ENCODE peak calls at places on chromosome 7, in five cellular contexts. K is stimulated activated CD4-positive, alpha-beta T cell treated with anti-CD3 and anti-CD28 coated beads, Interleukin-12 subunit alpha, Interleukin-12 subunit beta, amount 100 ng/mL, for 24 hours; I is NB4; D is activated T-cell treated with anti-CD3 and anti-CD28 coated beads, Interleukin-2, amount 50 U/mL, for 24 hours; H is AG10803. P is an unnamed sample.

GRCh38 chr7:158064631-158065030 is 523.0 kb downstream of the PTPRN2 start:
- DNase-seq in H (no peak), I (no peak), D (no peak), K (no peak), P (no peak)

GRCh38 chr7:108824840-108825540 is 255.3 kb downstream of the DNAJB9 start:
- DNase-seq in D (no peak), H (peak), I (no peak), K (no peak), P (no peak)

GRCh38 chr7:54705436-54705835 is 53.6 kb downstream of the SEC61G start:
- DNase-seq in H (peak), I (peak), D (no peak), K (no peak), P (peak)

GRCh38 chr7:70668606-70669358 is 463.2 kb upstream of the GALNT17 start:
- DNase-seq in H (no peak), D (no peak), I (no peak), K (no peak), P (no peak)

GRCh38 chr7:100603697-100604077 is 1.5 kb downstream of the PCOLCE start:
- DNase-seq in K (no peak), H (no peak), I (peak), D (no peak), P (no peak)

GRCh38 chr7:142513221-142513955 is 235.9 kb upstream of the PRSS1 start:
- DNase-seq in H (peak), K (no peak), I (no peak), D (no peak), P (no peak)

GRCh38 chr7:156034397-156034796 is 222.1 kb upstream of the SHH start:
- DNase-seq in I (peak), H (no peak), D (no peak), K (no peak), P (peak)

GRCh38 chr7:16646427-16647081 is 573 bp downstream of the BZW2 start:
- DNase-seq in D (no peak), K (no peak), H (no peak), I (peak), P (no peak)

GRCh38 chr7:2313450-2314208 is 612 bp downstream of the SNX8 start:
- DNase-seq in H (peak), I (peak), K (no peak), D (no peak), P (no peak)

GRCh38 chr7:100612730-100613446 is 548 bp downstream of the MOSPD3 start:
- DNase-seq in D (peak), H (no peak), K (no peak), I (peak), P (no peak)

GRCh38 chr7:132738254-132738653 is 162.0 kb upstream of the PLXNA4 start:
- DNase-seq in I (no peak), H (peak), D (no peak), K (no peak), P (no peak)

GRCh38 chr7:53094191-53094590 is 58.8 kb downstream of the POM121L12 start:
- DNase-seq in H (no peak), D (no peak), K (no peak), I (no peak), P (no peak)

GRCh38 chr7:2542011-2542923 is 13.1 kb downstream of the BRAT1 start:
- DNase-seq in K (no peak), I (no peak), D (no peak), H (no peak), P (no peak)

GRCh38 chr7:89458076-89458475 is 662.5 kb upstream of the TEX47 start:
- DNase-seq in D (no peak), I (no peak), K (no peak), H (no peak), P (no peak)

GRCh38 chr7:78939669-78940068 is 513.8 kb downstream of the MAGI2 start:
- DNase-seq in H (no peak), K (no peak), I (no peak), D (no peak), P (no peak)

GRCh38 chr7:129650056-129650758 is 38.7 kb downstream of the NRF1 start:
- DNase-seq in D (no peak), K (no peak), I (no peak), H (no peak), P (no peak)

GRCh38 chr7:19617921-19618320 is 90.9 kb downstream of the POLR1F start:
- DNase-seq in H (no peak), D (no peak), I (no peak), K (no peak), P (no peak)

GRCh38 chr7:66050990-66051424 is 24.6 kb upstream of the ASL start:
- DNase-seq in K (no peak), I (no peak), D (no peak), H (peak), P (no peak)